ENCODE peak calls at places on chromosomes 12 and 14, in nine cellular contexts. E is stomach, V is A549, G is HCT116, M is ovary, J is transverse colon, Z is testis, W is suprapubic skin, U is heart left ventricle. K is an unnamed sample.

GRCh38 chr12:6925543-6926279 is 2.0 kb upstream of the ATN1 start:
- DNase-seq in E (peak), V (peak), G (peak), M (peak), J (peak), Z (peak), W (no peak), U (peak), K (peak)

GRCh38 chr12:79020106-79020505 is 155.5 kb downstream of the SYT1 start:
- DNase-seq in E (no peak), V (no peak), G (no peak), M (no peak), J (no peak), Z (no peak), W (no peak), U (no peak), K (no peak)

GRCh38 chr12:124927325-124928094 is 13.1 kb upstream of the UBC start:
- DNase-seq in E (peak), V (peak), G (peak), M (peak), J (peak), Z (peak), W (peak), U (peak), K (peak)

GRCh38 chr12:5904969-5905368 is 40.1 kb downstream of the ANO2 start:
- DNase-seq in E (no peak), V (no peak), G (no peak), M (no peak), J (no peak), Z (no peak), W (no peak), U (no peak), K (no peak)

GRCh38 chr12:9405861-9406563 is 197.8 kb upstream of the PZP start:
- DNase-seq in E (no peak), V (no peak), G (no peak), M (no peak), J (no peak), Z (no peak), W (no peak), U (no peak), K (no peak)

GRCh38 chr14:45641541-45641940 is 388.5 kb upstream of the MIS18BP1 start:
- DNase-seq in E (no peak), V (no peak), G (no peak), M (no peak), J (no peak), Z (no peak), W (no peak), U (no peak), K (no peak)

GRCh38 chr14:96583605-96584041 is 81.4 kb downstream of the PAPOLA start:
- DNase-seq in E (no peak), V (no peak), G (no peak), M (no peak), J (no peak), Z (no peak), W (no peak), U (no peak), K (no peak)

GRCh38 chr12:25819713-25820112 is 138.8 kb upstream of the RASSF8 start:
- DNase-seq in E (no peak), V (no peak), G (no peak), M (no peak), J (no peak), Z (no peak), W (no peak), U (no peak), K (no peak)

GRCh38 chr12:127482950-127483349 is 784.0 kb upstream of the TMEM132C start:
- DNase-seq in E (no peak), V (no peak), G (no peak), M (no peak), J (no peak), Z (no peak), W (no peak), U (no peak), K (no peak)

GRCh38 chr12:124517260-124518050 is 50.0 kb downstream of the NCOR2 start:
- DNase-seq in E (peak), V (peak), G (no peak), M (peak), J (peak), Z (peak), W (peak), U (peak), K (peak)

GRCh38 chr12:66956300-66956699 is 277.4 kb upstream of the GRIP1 start:
- DNase-seq in E (no peak), V (no peak), G (no peak), M (no peak), J (no peak), Z (no peak), W (no peak), U (no peak), K (no peak)

GRCh38 chr12:111091036-111091435 is 170.7 kb upstream of the MYL2 start:
- DNase-seq in E (no peak), V (no peak), G (no peak), M (no peak), J (no peak), Z (no peak), W (no peak), U (no peak), K (no peak)

GRCh38 chr14:96136361-96136760 is 68.3 kb upstream of the BDKRB2 start:
- DNase-seq in E (no peak), V (no peak), G (no peak), M (no peak), J (no peak), Z (no peak), W (no peak), U (no peak), K (no peak)

GRCh38 chr14:23041729-23042128 is 283 bp upstream of the PSMB11 start:
- DNase-seq in E (no peak), V (no peak), G (no peak), M (peak), J (no peak), Z (no peak), W (no peak), U (no peak), K (no peak)

GRCh38 chr12:88334271-88334670 is 192.2 kb downstream of the TMTC3 start:
- DNase-seq in E (peak), V (no peak), G (no peak), M (peak), J (no peak), Z (no peak), W (no peak), U (no peak), K (peak)

GRCh38 chr12:62259311-62259992 is 752 bp upstream of the USP15 start:
- DNase-seq in E (no peak), V (peak), G (no peak), M (no peak), J (peak), Z (no peak), W (no peak), U (no peak), K (no peak)

GRCh38 chr12:131852551-131853299 is 24.5 kb downstream of the MMP17 start:
- DNase-seq in E (no peak), V (no peak), G (no peak), M (peak), J (no peak), Z (no peak), W (peak), U (peak), K (no peak)

GRCh38 chr12:100199347-100200136 is 1.1 kb upstream of the ACTR6 start:
- DNase-seq in E (peak), V (peak), G (peak), M (peak), J (peak), Z (peak), W (peak), U (peak), K (no peak)

GRCh38 chr12:10220398-10221077 is 7.9 kb downstream of the GABARAPL1 start:
- DNase-seq in E (peak), V (no peak), G (no peak), M (peak), J (peak), Z (peak), W (peak), U (peak), K (peak)

GRCh38 chr14:105315211-105315721 is 718 bp downstream of the PACS2 start:
- DNase-seq in E (peak), V (peak), G (peak), M (peak), J (peak), Z (no peak), W (no peak), U (no peak), K (no peak)

GRCh38 chr14:61478971-61479473 is 157.6 kb downstream of the PRKCH start:
- DNase-seq in E (no peak), V (no peak), G (no peak), M (no peak), J (no peak), Z (no peak), W (no peak), U (no peak), K (no peak)
- H3K27ac ChIP-seq in E (peak), V (peak), G (no peak), M (no peak), J (peak), Z (no peak), W (no peak), U (peak), K (peak)

GRCh38 chr12:122423258-122424165 is 1.0 kb upstream of the CLIP1 start:
- DNase-seq in E (no peak), V (no peak), G (peak), M (peak), J (peak), Z (peak), W (no peak), U (no peak), K (no peak)
- TF ChIP-seq POLR2A in E (no peak), V (peak), G (no peak), M (no peak), J (no peak), Z (no peak), W (no peak), U (no peak), K (no peak)

GRCh38 chr14:61724133-61724532 is 28.8 kb downstream of the HIF1A start:
- DNase-seq in E (no peak), V (no peak), G (no peak), M (no peak), J (no peak), Z (no peak), W (no peak), U (no peak), K (no peak)
- H3K27ac ChIP-seq in E (no peak), V (no peak), G (no peak), M (no peak), J (no peak), Z (no peak), W (no peak), U (no peak), K (no peak)

GRCh38 chr14:89890589-89890988 is 63.9 kb downstream of the EFCAB11 start:
- DNase-seq in E (no peak), V (no peak), G (no peak), M (no peak), J (no peak), Z (no peak), W (no peak), U (no peak), K (no peak)
- TF ChIP-seq POLR2A in E (no peak), V (no peak), G (no peak), M (no peak), J (no peak), Z (no peak), W (no peak), U (no peak), K (no peak)

GRCh38 chr14:103867020-103867419 is 19.6 kb upstream of the PPP1R13B start:
- DNase-seq in E (no peak), V (no peak), G (no peak), M (no peak), J (no peak), Z (no peak), W (no peak), U (no peak), K (no peak)
- H3K27ac ChIP-seq in E (peak), V (no peak), G (no peak), M (no peak), J (no peak), Z (no peak), W (no peak), U (peak), K (no peak)

DNA sequence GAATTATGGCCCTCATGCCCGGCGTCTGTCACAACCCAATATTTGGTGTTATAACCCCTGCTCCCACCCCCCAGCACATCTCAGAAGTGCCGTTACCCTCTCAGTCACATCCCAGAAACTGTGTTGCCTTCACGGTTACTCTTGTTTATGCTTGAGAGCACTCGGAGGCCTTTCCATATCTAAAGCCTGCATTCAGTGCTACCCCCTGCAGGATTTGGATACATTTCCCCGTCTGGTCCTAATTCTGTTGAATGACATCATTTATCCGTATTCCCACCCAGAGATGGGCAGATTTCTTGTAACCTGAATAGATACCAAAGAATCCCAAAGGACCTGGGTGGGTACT is 19.1 kb upstream of the FOS start:
- DNase-seq in E (no peak), V (peak), G (no peak), M (no peak), J (no peak), Z (peak), W (no peak), U (no peak), K (no peak)
- TF ChIP-seq POLR2A in E (no peak), V (no peak), G (no peak), M (no peak), J (no peak), Z (no peak), W (no peak), U (no peak), K (peak)